ENCODE peak calls at places on chromosome 6, in four cellular contexts. G is AG09309, E is A549, I is GM23338. C is an unnamed sample.

GRCh38 chr6:32114853-32115252 is 5.7 kb upstream of the TNXB start:
- DNase-seq in E (no peak), G (no peak), I (no peak), C (no peak)

GRCh38 chr6:159201336-159201735 is 32.1 kb downstream of the FNDC1 start:
- DNase-seq in E (no peak), I (no peak), G (no peak), C (no peak)

GRCh38 chr6:85453052-85453451 is 3.2 kb downstream of the NT5E start:
- DNase-seq in G (no peak), I (no peak), E (no peak), C (no peak)

GRCh38 chr6:72363844-72364740 is 257.8 kb upstream of the KCNQ5 start:
- DNase-seq in G (peak), I (no peak), E (no peak), C (no peak)

GRCh38 chr6:54244430-54244829 is 63.8 kb upstream of the TINAG start:
- DNase-seq in E (peak), G (no peak), I (peak), C (no peak)

GRCh38 chr6:62805431-62805830 is 405.8 kb upstream of the FKBP1C start:
- DNase-seq in G (no peak), I (no peak), E (no peak), C (no peak)

GRCh38 chr6:72619883-72620696 is 1.8 kb upstream of the KCNQ5 start:
- DNase-seq in I (peak), G (no peak), E (no peak), C (peak)

GRCh38 chr6:169940554-169941290 is 189.3 kb downstream of the ERMARD start:
- DNase-seq in E (no peak), I (no peak), G (no peak), C (no peak)

GRCh38 chr6:39453956-39454524 is 131.5 kb upstream of the KCNK16 start:
- DNase-seq in G (no peak), I (no peak), E (no peak), C (no peak)

GRCh38 chr6:111579816-111580215 is 25.9 kb downstream of the TRAF3IP2 start:
- DNase-seq in G (no peak), E (no peak), I (no peak), C (no peak)

GRCh38 chr6:119442776-119443184 is 93.2 kb upstream of the MAN1A1 start:
- DNase-seq in I (no peak), E (no peak), G (no peak), C (no peak)

GRCh38 chr6:44512868-44513641 is 125.5 kb downstream of the CDC5L start:
- DNase-seq in E (no peak), G (no peak), I (no peak), C (no peak)

GRCh38 chr6:32952817-32953739 is at the start of gene HLA-DMA:
- DNase-seq in G (peak), E (peak), I (peak), C (peak)

GRCh38 chr6:74549746-74550145 is 656.1 kb downstream of the COL12A1 start:
- DNase-seq in I (peak), G (no peak), E (no peak), C (no peak)

GRCh38 chr6:159935633-159936032 is 33.2 kb upstream of the IGF2R start:
- DNase-seq in E (no peak), G (no peak), I (no peak), C (no peak)

GRCh38 chr6:152059909-152060308 is 252.4 kb downstream of the ESR1 start:
- DNase-seq in I (no peak), G (no peak), E (no peak), C (no peak)

GRCh38 chr6:153790048-153790447 is 249.0 kb upstream of the OPRM1 start:
- DNase-seq in G (no peak), E (peak), I (peak), C (no peak)

GRCh38 chr6:62013719-62014118 is 272.3 kb downstream of the KHDRBS2 start:
- DNase-seq in E (no peak), I (no peak), G (no peak), C (no peak)

GRCh38 chr6:37648465-37649330 is 49.0 kb downstream of the MDGA1 start:
- DNase-seq in E (no peak), I (peak), G (no peak), C (no peak)

DNA sequence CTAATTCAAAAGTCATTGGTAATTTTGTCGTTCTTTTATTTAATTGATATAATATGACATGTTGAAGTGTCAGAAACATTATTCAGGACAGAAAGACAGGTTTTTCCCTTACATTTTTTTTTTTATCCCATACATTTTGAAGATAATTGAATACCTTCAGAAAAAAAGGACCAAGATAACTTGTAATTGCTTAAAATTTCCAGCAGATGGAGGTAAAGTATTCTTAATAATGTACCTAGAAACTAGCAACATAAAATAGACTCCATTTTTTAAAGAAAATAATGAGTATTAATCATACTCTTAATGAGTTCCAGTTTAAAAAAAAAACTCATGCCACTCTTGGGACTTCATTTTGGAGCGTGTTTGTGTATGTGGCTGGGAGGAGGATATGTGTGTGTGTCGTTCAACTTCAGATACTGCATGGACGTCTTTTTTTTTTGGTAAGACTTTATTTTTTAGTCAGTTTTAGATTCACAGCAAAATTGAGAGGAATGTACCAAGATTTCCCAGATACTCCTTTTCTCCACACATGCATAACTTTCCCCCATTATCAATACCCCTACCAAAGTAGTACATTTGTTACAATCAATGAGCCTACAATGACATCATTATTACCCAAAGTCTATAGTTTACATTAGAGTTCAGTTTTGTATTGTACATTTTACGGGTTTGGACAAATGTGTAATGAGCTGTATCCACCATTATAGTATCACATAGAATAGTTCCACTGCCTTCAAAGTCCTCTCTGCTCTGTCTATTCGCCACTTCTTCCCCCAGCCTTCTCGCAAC is 79.4 kb downstream of the ROS1 start:
- DNase-seq in G (no peak), E (peak), I (peak), C (no peak)
- TF ChIP-seq CTCF in G (peak), E (peak), I (peak), C (peak)

GRCh38 chr6:129748901-129749748 is 39.1 kb upstream of the ARHGAP18 start:
- DNase-seq in E (no peak), G (peak), I (no peak), C (no peak)

GRCh38 chr6:129749749-129750120 is 39.8 kb upstream of the ARHGAP18 start:
- DNase-seq in E (no peak), G (peak), I (no peak), C (no peak)

GRCh38 chr6:129750390-129750789 is 40.4 kb upstream of the ARHGAP18 start:
- DNase-seq in G (no peak), E (no peak), I (no peak), C (no peak)

GRCh38 chr6:129747588-129748112 is 37.7 kb upstream of the ARHGAP18 start:
- DNase-seq in I (no peak), E (no peak), G (no peak), C (no peak)

GRCh38 chr6:129748212-129748900 is 38.4 kb upstream of the ARHGAP18 start:
- DNase-seq in G (peak), I (peak), E (no peak), C (no peak)
- TF ChIP-seq CTCF in G (no peak), I (no peak), E (no peak), C (no peak)

GRCh38 chr6:3861424-3861823 is 12.3 kb downstream of the FAM50B start:
- DNase-seq in I (no peak), G (no peak), E (no peak), C (no peak)
- TF ChIP-seq CTCF in I (no peak), G (no peak), E (no peak), C (no peak)

GRCh38 chr6:91428953-91429560 is 842.2 kb upstream of the MAP3K7 start:
- DNase-seq in I (no peak), G (no peak), E (no peak), C (no peak)
- TF ChIP-seq CTCF in I (no peak), G (no peak), E (no peak), C (peak)

GRCh38 chr6:105301072-105301503 is 101.8 kb downstream of the PREP start:
- DNase-seq in G (no peak), I (no peak), E (no peak), C (no peak)

GRCh38 chr6:105301756-105302616 is 100.9 kb downstream of the PREP start:
- DNase-seq in E (no peak), I (no peak), G (no peak), C (no peak)

GRCh38 chr6:105304366-105304765 is 98.5 kb downstream of the PREP start:
- DNase-seq in E (no peak), G (no peak), I (no peak), C (no peak)

GRCh38 chr6:105300090-105300489 is 102.8 kb downstream of the PREP start:
- DNase-seq in E (no peak), G (no peak), I (no peak), C (no peak)

DNA sequence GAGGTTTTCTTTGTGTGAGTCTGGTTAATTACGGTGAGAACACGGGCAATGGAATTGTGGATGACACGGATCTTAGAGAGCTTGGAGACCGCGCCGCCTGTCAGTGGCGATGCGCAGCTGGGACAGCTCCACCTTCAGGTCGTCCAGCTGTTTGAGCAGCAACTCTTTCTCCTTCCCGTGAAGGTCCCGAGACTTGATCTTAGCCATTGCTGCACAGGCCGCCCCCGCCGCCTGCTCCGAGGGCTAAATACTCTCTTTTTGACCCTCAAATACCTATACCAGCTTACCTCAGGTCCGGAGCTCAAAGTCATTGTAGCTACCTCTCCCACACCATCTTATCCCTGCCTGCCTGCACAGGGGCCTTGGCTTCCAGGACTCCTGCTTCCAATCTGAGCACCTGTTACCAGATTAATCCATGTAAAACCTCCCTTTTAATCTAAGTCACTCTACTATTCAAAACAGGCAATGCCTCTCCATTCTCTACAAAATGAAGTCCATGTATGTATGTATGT is 100.2 kb downstream of the PREP start:
- DNase-seq in I (peak), G (no peak), E (no peak), C (no peak)
- TF ChIP-seq CTCF in I (peak), G (no peak), E (no peak), C (no peak)

GRCh38 chr6:12899080-12899815 is 182.7 kb downstream of the PHACTR1 start:
- DNase-seq in G (no peak), E (no peak), I (no peak), C (no peak)
- TF ChIP-seq CTCF in G (no peak), E (no peak), I (no peak), C (no peak)

C was measured in endothelial cell.